ENCODE peak calls at places on chromosomes 6 and 20, in eight cellular contexts. V is HepG2; Y is ELR; Z is PC-3; P is brain microvascular endothelial cell; X is H54; S is stimulated activated CD4-positive, alpha-beta T cell treated with anti-CD3 and anti-CD28 coated beads, Interleukin-1b, Interleukin-23, amount 100 ng/mL, for 48 hours; A is activated T-helper 1 cell treated with Interleukin-2 at 50 U/mL for 16 hours. U is an unnamed sample.

GRCh38 chr6:161369339-161369738 is 95.5 kb upstream of the AGPAT4 start:
- DNase-seq in V (no peak), Y (peak), Z (peak), P (peak), X (peak), S (no peak), A (no peak), U (no peak)

GRCh38 chr6:509676-510075 is 118.1 kb downstream of the IRF4 start:
- DNase-seq in V (no peak), Y (no peak), Z (no peak), P (no peak), X (no peak), S (no peak), A (no peak), U (no peak)

GRCh38 chr6:19824058-19824807 is 12.9 kb upstream of the ID4 start:
- DNase-seq in V (no peak), Y (no peak), Z (no peak), P (no peak), X (no peak), S (no peak), A (no peak), U (no peak)

GRCh38 chr6:146914563-146915483 is 289.4 kb upstream of the STXBP5 start:
- DNase-seq in V (no peak), Y (peak), Z (peak), P (peak), X (peak), S (no peak), A (no peak), U (no peak)

GRCh38 chr20:58884966-58885365 is 32.5 kb downstream of the GNAS start:
- DNase-seq in V (no peak), Y (no peak), Z (no peak), P (no peak), X (no peak), S (no peak), A (no peak), U (no peak)

GRCh38 chr20:38805502-38805957 is at the start of gene PPP1R16B:
- DNase-seq in V (no peak), Y (no peak), Z (no peak), P (no peak), X (no peak), S (peak), A (peak), U (peak)

GRCh38 chr6:41901882-41902519 is 6.8 kb upstream of the USP49 start:
- DNase-seq in V (no peak), Y (peak), Z (peak), P (no peak), X (no peak), S (peak), A (peak), U (peak)

GRCh38 chr20:37416202-37417145 is 70.5 kb downstream of the SRC start:
- DNase-seq in V (no peak), Y (no peak), Z (no peak), P (no peak), X (no peak), S (no peak), A (no peak), U (no peak)

GRCh38 chr6:6913346-6913745 is 194.4 kb upstream of the RREB1 start:
- DNase-seq in V (no peak), Y (no peak), Z (no peak), P (no peak), X (no peak), S (no peak), A (no peak), U (no peak)

GRCh38 chr20:62088258-62089127 is 22.8 kb upstream of the TAF4 start:
- DNase-seq in V (peak), Y (peak), Z (peak), P (peak), X (peak), S (no peak), A (no peak), U (no peak)

GRCh38 chr6:107968081-107968480 is 10.1 kb upstream of the SEC63 start:
- DNase-seq in V (no peak), Y (no peak), Z (no peak), P (no peak), X (no peak), S (no peak), A (no peak), U (no peak)

GRCh38 chr6:113774122-113774835 is 82.9 kb upstream of the MARCKS start:
- DNase-seq in V (no peak), Y (peak), Z (no peak), P (peak), X (no peak), S (no peak), A (no peak), U (peak)

GRCh38 chr6:159728552-159728951 is 1.2 kb downstream of the WTAP start:
- DNase-seq in V (no peak), Y (peak), Z (no peak), P (no peak), X (no peak), S (no peak), A (no peak), U (no peak)

GRCh38 chr20:53866787-53867740 is 203.3 kb downstream of the BCAS1 start:
- DNase-seq in V (peak), Y (peak), Z (peak), P (no peak), X (no peak), S (no peak), A (no peak), U (no peak)

GRCh38 chr20:3446779-3447178 is 24.0 kb upstream of the ATRN start:
- DNase-seq in V (no peak), Y (no peak), Z (peak), P (no peak), X (no peak), S (no peak), A (no peak), U (no peak)

GRCh38 chr20:973785-974194 is 28.3 kb downstream of the RSPO4 start:
- DNase-seq in V (peak), Y (peak), Z (peak), P (peak), X (peak), S (peak), A (no peak), U (peak)

GRCh38 chr20:34124469-34125249 is 12.6 kb upstream of the EIF2S2 start:
- DNase-seq in V (no peak), Y (peak), Z (no peak), P (no peak), X (no peak), S (no peak), A (no peak), U (no peak)

GRCh38 chr6:25968769-25969168 is 6.2 kb downstream of the TRIM38 start:
- DNase-seq in V (no peak), Y (no peak), Z (no peak), P (no peak), X (no peak), S (no peak), A (no peak), U (no peak)

GRCh38 chr6:38350882-38351281 is 288.8 kb downstream of the BTBD9 start:
- DNase-seq in V (no peak), Y (no peak), Z (no peak), P (peak), X (no peak), S (no peak), A (no peak), U (no peak)

GRCh38 chr20:8305449-8305978 is 173.4 kb downstream of the PLCB1 start:
- DNase-seq in V (peak), Y (peak), Z (peak), P (peak), X (peak), S (peak), A (peak), U (peak)

GRCh38 chr6:81606965-81607381 is 145.5 kb downstream of the TENT5A start:
- DNase-seq in V (no peak), Y (peak), Z (peak), P (no peak), X (no peak), S (no peak), A (no peak), U (no peak)

GRCh38 chr20:63309261-63310071 is 16.5 kb downstream of the COL20A1 start:
- DNase-seq in V (peak), Y (peak), Z (peak), P (no peak), X (peak), S (no peak), A (no peak), U (peak)

GRCh38 chr20:18767676-18768075 is 45.9 kb upstream of the SCP2D1 start:
- DNase-seq in V (no peak), Y (no peak), Z (no peak), P (no peak), X (no peak), S (no peak), A (no peak), U (no peak)

GRCh38 chr6:135161411-135161810 is 19.7 kb upstream of the MYB start:
- DNase-seq in V (no peak), Y (no peak), Z (no peak), P (no peak), X (no peak), S (no peak), A (no peak), U (no peak)

GRCh38 chr20:9590189-9590588 is 75.8 kb downstream of the LAMP5 start:
- DNase-seq in V (no peak), Y (peak), Z (peak), P (peak), X (no peak), S (no peak), A (no peak), U (no peak)

GRCh38 chr20:44887466-44887865 is 2.0 kb downstream of the YWHAB start:
- DNase-seq in V (no peak), Y (no peak), Z (no peak), P (no peak), X (no peak), S (no peak), A (no peak), U (no peak)

GRCh38 chr6:13011612-13012146 is 295.1 kb downstream of the PHACTR1 start:
- DNase-seq in V (peak), Y (no peak), Z (no peak), P (no peak), X (no peak), S (no peak), A (no peak), U (no peak)

U was measured in CD4-positive, alpha-beta memory T cell.